ENCODE peak calls at places on chromosomes 3 and 15, in four cellular contexts. P is GM23248, C is MM.1S, N is SK-N-SH. X is an unnamed sample. For H3K79me2, the result is how much of the 10 kb centered on the place peaks cover.

GRCh38 chr3:11591401-11592266 is 52.1 kb downstream of the VGLL4 start:
- DNase-seq in P (peak), C (no peak), N (no peak), X (peak)

GRCh38 chr3:98556164-98557130 is 24.7 kb downstream of the GPR15 start:
- DNase-seq in P (peak), C (peak), N (no peak), X (no peak)

GRCh38 chr3:148389916-148390315 is 307.8 kb upstream of the AGTR1 start:
- DNase-seq in P (peak), C (no peak), N (no peak), X (no peak)

GRCh38 chr3:125643127-125643526 is 47.8 kb upstream of the OSBPL11 start:
- DNase-seq in P (no peak), C (no peak), N (no peak), X (no peak)

GRCh38 chr3:16511561-16512434 is 1.7 kb downstream of the RFTN1 start:
- DNase-seq in P (peak), C (no peak), N (no peak), X (no peak)

GRCh38 chr3:29440321-29441019 is 159.6 kb downstream of the RBMS3 start:
- DNase-seq in P (no peak), C (no peak), N (no peak), X (peak)

GRCh38 chr3:492586-493296 is 296.2 kb downstream of the CHL1 start:
- DNase-seq in P (no peak), C (peak), N (no peak), X (no peak)

GRCh38 chr3:182954553-182954952 is 25.8 kb downstream of the DCUN1D1 start:
- DNase-seq in P (peak), C (no peak), N (no peak), X (no peak)

GRCh38 chr3:10556312-10556711 is 50.9 kb upstream of the ATP2B2 start:
- DNase-seq in P (no peak), C (no peak), N (no peak), X (no peak)

GRCh38 chr15:71125831-71126453 is 10.7 kb downstream of the THSD4 start:
- DNase-seq in P (peak), C (no peak), N (peak), X (no peak)

GRCh38 chr15:80584561-80584964 is 110.5 kb upstream of the ABHD17C start:
- DNase-seq in P (no peak), C (no peak), N (no peak), X (no peak)

GRCh38 chr3:194305356-194306108 is 45.6 kb downstream of the CPN2 start:
- DNase-seq in P (no peak), C (peak), N (no peak), X (no peak)

GRCh38 chr3:194158942-194159439 is 23.0 kb downstream of the HES1 start:
- DNase-seq in P (no peak), C (no peak), N (no peak), X (peak)

GRCh38 chr15:74317820-74318375 is 49.5 kb downstream of the CYP11A1 start:
- DNase-seq in P (peak), C (no peak), N (peak), X (peak)

GRCh38 chr15:78061963-78062427 is 15.5 kb downstream of the TBC1D2B start:
- DNase-seq in P (peak), C (peak), N (no peak), X (peak)

GRCh38 chr15:66405605-66406004 is 18.9 kb downstream of the MAP2K1 start:
- DNase-seq in P (no peak), C (no peak), N (no peak), X (no peak)

GRCh38 chr3:25724948-25725645 is 58.1 kb downstream of the NGLY1 start:
- DNase-seq in P (no peak), C (no peak), N (no peak), X (peak)

GRCh38 chr15:81785181-81785580 is 260.6 kb downstream of the MEX3B start:
- DNase-seq in P (no peak), C (no peak), N (no peak), X (no peak)

GRCh38 chr15:77027697-77028450 is 32.9 kb downstream of the PSTPIP1 start:
- DNase-seq in P (no peak), C (no peak), N (peak), X (no peak)

GRCh38 chr3:170961616-170962400 is 53.4 kb upstream of the EIF5A2 start:
- DNase-seq in P (peak), C (peak), N (peak), X (peak)

GRCh38 chr3:23055733-23056376 is 147.3 kb upstream of the UBE2E2 start:
- DNase-seq in P (peak), C (peak), N (no peak), X (peak)

GRCh38 chr15:26870346-26870745 is 3.5 kb downstream of the GABRA5 start:
- DNase-seq in P (no peak), C (no peak), N (no peak), X (no peak)

GRCh38 chr3:127156651-127157050 is 36.3 kb upstream of the PRR23E start:
- DNase-seq in P (no peak), C (no peak), N (no peak), X (no peak)

GRCh38 chr3:6743067-6743720 is 117.7 kb upstream of the GRM7 start:
- DNase-seq in P (no peak), C (no peak), N (no peak), X (no peak)

GRCh38 chr3:10449436-10449835 is 56.0 kb downstream of the ATP2B2 start:
- DNase-seq in P (no peak), C (no peak), N (no peak), X (no peak)

GRCh38 chr15:48751595-48751994 is 59.3 kb downstream of the CEP152 start:
- DNase-seq in P (peak), C (no peak), N (no peak), X (no peak)

GRCh38 chr3:185399629-185400339 is 36.8 kb downstream of the MAP3K13 start:
- DNase-seq in P (no peak), C (no peak), N (no peak), X (no peak)

GRCh38 chr3:14507345-14507741 is 32.8 kb downstream of the GRIP2 start:
- DNase-seq in P (no peak), C (no peak), N (no peak), X (no peak)

GRCh38 chr3:114471478-114471877 is 177.7 kb downstream of the TIGIT start:
- DNase-seq in P (no peak), C (no peak), N (no peak), X (no peak)

GRCh38 chr3:32954506-32954905 is 3.1 kb downstream of the CCR4 start:
- DNase-seq in P (no peak), C (no peak), N (no peak), X (no peak)
- H3K27ac ChIP-seq in P (no peak), C (no peak), N (no peak), X (no peak)

GRCh38 chr15:41822471-41822870 is 5.4 kb upstream of the JMJD7 start:
- DNase-seq in P (no peak), C (no peak), N (no peak), X (no peak)
- TF ChIP-seq EZH2phosphoT487 in P (no peak), C (no peak), N (no peak), X (no peak)

DNA sequence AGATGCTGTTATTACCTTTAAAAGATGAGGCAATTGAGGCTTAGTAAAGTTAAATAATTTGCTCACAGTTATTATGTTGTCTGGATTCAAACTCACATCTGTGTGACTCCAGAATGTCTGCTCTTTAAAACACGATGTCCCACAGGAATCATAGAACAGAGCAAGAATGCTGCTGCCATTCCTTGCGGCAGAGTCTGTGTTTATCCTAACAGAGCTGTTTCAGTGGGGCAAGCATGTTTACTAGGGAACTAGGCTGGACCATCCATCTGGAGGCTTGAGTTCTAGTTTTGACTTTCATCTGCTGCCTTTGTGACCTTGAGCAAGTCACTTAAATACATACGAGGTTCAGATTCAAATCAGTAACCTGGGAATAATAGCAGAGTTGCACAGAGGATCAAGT is 72.1 kb downstream of the BBX start:
- DNase-seq in P (no peak), C (no peak), N (no peak), X (no peak)
- H3K79me2 ChIP-seq in P (under half), C (under half), N (under half), X (under half)

GRCh38 chr15:38150794-38151193 is 101.8 kb upstream of the SPRED1 start:
- DNase-seq in P (no peak), C (no peak), N (no peak), X (no peak)

GRCh38 chr15:38149315-38149714 is 103.3 kb upstream of the SPRED1 start:
- DNase-seq in P (no peak), C (peak), N (no peak), X (no peak)

GRCh38 chr15:38154255-38154654 is 98.4 kb upstream of the SPRED1 start:
- DNase-seq in P (no peak), C (no peak), N (no peak), X (no peak)

GRCh38 chr15:38154837-38155236 is 97.8 kb upstream of the SPRED1 start:
- DNase-seq in P (no peak), C (no peak), N (no peak), X (no peak)
- H3K27ac ChIP-seq in P (no peak), C (no peak), N (no peak), X (no peak)

X was measured in PC-3.